ENCODE peak calls at places on chromosome 13, in six cellular contexts. One of them, this sample, is unnamed.

GRCh38 chr13:70087247-70087646 is 20.4 kb upstream of the ATXN8OS start:
- DNase-seq in H1: no peak
- DNase-seq in K562: no peak
- DNase-seq in HepG2: no peak
- DNase-seq in IMR-90: no peak
- DNase-seq in GM12878: no peak
- DNase-seq in this sample: no peak

GRCh38 chr13:97953376-97953970 is at the start of gene IPO5:
- DNase-seq in HepG2: no peak
- DNase-seq in H1: no peak
- DNase-seq in IMR-90: peak; percentile 73
- DNase-seq in K562: no peak
- DNase-seq in GM12878: no peak
- DNase-seq in this sample: no peak

GRCh38 chr13:72541674-72542073 is 185.8 kb downstream of the MZT1 start:
- DNase-seq in H1: no peak
- DNase-seq in IMR-90: no peak
- DNase-seq in K562: no peak
- DNase-seq in GM12878: no peak
- DNase-seq in HepG2: no peak
- DNase-seq in this sample: no peak

GRCh38 chr13:87120476-87120875 is 550.7 kb upstream of the SLITRK5 start:
- DNase-seq in HepG2: no peak
- DNase-seq in IMR-90: peak; percentile 44
- DNase-seq in GM12878: no peak
- DNase-seq in H1: no peak
- DNase-seq in K562: no peak
- DNase-seq in this sample: no peak

GRCh38 chr13:27053235-27053884 is 118.3 kb downstream of the USP12 start:
- DNase-seq in HepG2: no peak
- DNase-seq in GM12878: no peak
- DNase-seq in K562: peak; percentile 58
- DNase-seq in IMR-90: no peak
- DNase-seq in H1: no peak
- DNase-seq in this sample: no peak

GRCh38 chr13:94947392-94947791 is 235.0 kb upstream of the SOX21 start:
- DNase-seq in HepG2: no peak
- DNase-seq in K562: no peak
- DNase-seq in H1: no peak
- DNase-seq in IMR-90: no peak
- DNase-seq in GM12878: no peak
- DNase-seq in this sample: no peak

GRCh38 chr13:28819748-28820098 is 416 bp upstream of the MTUS2 start:
- DNase-seq in K562: peak; percentile 61
- DNase-seq in IMR-90: peak; percentile 32
- DNase-seq in H1: peak; percentile 92
- DNase-seq in GM12878: no peak
- DNase-seq in HepG2: peak; percentile 9
- DNase-seq in this sample: no peak

GRCh38 chr13:45339867-45340266 is 1.1 kb downstream of the TPT1 start:
- DNase-seq in K562: no peak
- DNase-seq in HepG2: no peak
- DNase-seq in H1: no peak
- DNase-seq in GM12878: no peak
- DNase-seq in IMR-90: no peak
- DNase-seq in this sample: no peak

GRCh38 chr13:56755181-56755580 is 385.5 kb upstream of the PRR20A start:
- DNase-seq in IMR-90: no peak
- DNase-seq in K562: no peak
- DNase-seq in H1: no peak
- DNase-seq in HepG2: no peak
- DNase-seq in GM12878: no peak
- DNase-seq in this sample: no peak

GRCh38 chr13:73341748-73342147 is 282.9 kb downstream of the KLF5 start:
- DNase-seq in GM12878: no peak
- DNase-seq in HepG2: no peak
- DNase-seq in H1: no peak
- DNase-seq in K562: no peak
- DNase-seq in IMR-90: peak; percentile 44
- DNase-seq in this sample: no peak

GRCh38 chr13:110319774-110320509 is 12.9 kb downstream of the COL4A2 start:
- DNase-seq in HepG2: no peak
- DNase-seq in K562: no peak
- DNase-seq in GM12878: no peak
- DNase-seq in IMR-90: peak; percentile 86
- DNase-seq in H1: no peak
- DNase-seq in this sample: peak; percentile 70

GRCh38 chr13:113852536-113853517 is 11.0 kb downstream of the GAS6 start:
- DNase-seq in H1: peak; percentile 39
- DNase-seq in HepG2: no peak
- DNase-seq in IMR-90: no peak
- DNase-seq in GM12878: no peak
- DNase-seq in K562: no peak
- DNase-seq in this sample: no peak

GRCh38 chr13:23671902-23672301 is 101.7 kb downstream of the TNFRSF19 start:
- DNase-seq in GM12878: no peak
- DNase-seq in K562: no peak
- DNase-seq in H1: no peak
- DNase-seq in IMR-90: peak; percentile 95
- DNase-seq in HepG2: no peak
- DNase-seq in this sample: no peak

GRCh38 chr13:36533806-36534205 is 101.5 kb downstream of the CCNA1 start:
- DNase-seq in IMR-90: no peak
- DNase-seq in H1: no peak
- DNase-seq in K562: no peak
- DNase-seq in GM12878: no peak
- DNase-seq in HepG2: no peak
- DNase-seq in this sample: no peak

GRCh38 chr13:87671031-87671823 is at the start of gene SLITRK5:
- DNase-seq in H1: peak; percentile 94
- DNase-seq in GM12878: no peak
- DNase-seq in HepG2: peak; percentile 3
- DNase-seq in IMR-90: peak; percentile 16
- DNase-seq in K562: peak; percentile 10
- DNase-seq in this sample: no peak

GRCh38 chr13:73224708-73225107 is 165.9 kb downstream of the KLF5 start:
- DNase-seq in K562: no peak
- DNase-seq in HepG2: no peak
- DNase-seq in H1: no peak
- DNase-seq in IMR-90: peak; percentile 30
- DNase-seq in GM12878: no peak
- DNase-seq in this sample: no peak

GRCh38 chr13:98821372-98822237 is 69.1 kb upstream of the SLC15A1 start:
- DNase-seq in GM12878: no peak
- DNase-seq in H1: no peak
- DNase-seq in HepG2: peak; percentile 51
- DNase-seq in IMR-90: no peak
- DNase-seq in K562: no peak
- DNase-seq in this sample: no peak

GRCh38 chr13:74040200-74040599 is 94.0 kb downstream of the KLF12 start:
- DNase-seq in GM12878: no peak
- DNase-seq in IMR-90: peak; percentile 31
- DNase-seq in H1: peak; percentile 81
- DNase-seq in K562: peak; percentile 14
- DNase-seq in HepG2: peak; percentile 49
- DNase-seq in this sample: peak; percentile 49

GRCh38 chr13:111590796-111591195 is 270.4 kb downstream of the TEX29 start:
- DNase-seq in K562: no peak
- DNase-seq in IMR-90: no peak
- DNase-seq in HepG2: no peak
- DNase-seq in H1: no peak
- DNase-seq in GM12878: no peak
- DNase-seq in this sample: no peak

GRCh38 chr13:74778946-74779345 is 644.7 kb upstream of the KLF12 start:
- DNase-seq in HepG2: no peak
- DNase-seq in GM12878: no peak
- DNase-seq in K562: no peak
- DNase-seq in IMR-90: peak; percentile 35
- DNase-seq in H1: no peak
- DNase-seq in this sample: no peak

GRCh38 chr13:50805805-50806204 is 37.7 kb downstream of the DLEU7 start:
- DNase-seq in H1: no peak
- DNase-seq in IMR-90: peak; percentile 1
- DNase-seq in K562: no peak
- DNase-seq in HepG2: peak; percentile 5
- DNase-seq in GM12878: no peak
- DNase-seq in this sample: peak; percentile 8

GRCh38 chr13:109010912-109011311 is 381.5 kb downstream of the MYO16 start:
- DNase-seq in H1: no peak
- DNase-seq in IMR-90: no peak
- DNase-seq in K562: no peak
- DNase-seq in GM12878: no peak
- DNase-seq in HepG2: no peak
- DNase-seq in this sample: no peak

GRCh38 chr13:99988469-99989375 is 7.1 kb downstream of the ZIC2 start:
- DNase-seq in IMR-90: no peak
- DNase-seq in H1: peak; percentile 75
- DNase-seq in K562: no peak
- DNase-seq in HepG2: no peak
- DNase-seq in GM12878: no peak
- DNase-seq in this sample: no peak
- TF ChIP-seq CEBPB in IMR-90: no peak
- TF ChIP-seq CEBPB in H1: no peak
- TF ChIP-seq CEBPB in K562: no peak
- TF ChIP-seq CEBPB in HepG2: no peak
- TF ChIP-seq CEBPB in GM12878: no peak
- TF ChIP-seq CEBPB in this sample: no peak

DNA sequence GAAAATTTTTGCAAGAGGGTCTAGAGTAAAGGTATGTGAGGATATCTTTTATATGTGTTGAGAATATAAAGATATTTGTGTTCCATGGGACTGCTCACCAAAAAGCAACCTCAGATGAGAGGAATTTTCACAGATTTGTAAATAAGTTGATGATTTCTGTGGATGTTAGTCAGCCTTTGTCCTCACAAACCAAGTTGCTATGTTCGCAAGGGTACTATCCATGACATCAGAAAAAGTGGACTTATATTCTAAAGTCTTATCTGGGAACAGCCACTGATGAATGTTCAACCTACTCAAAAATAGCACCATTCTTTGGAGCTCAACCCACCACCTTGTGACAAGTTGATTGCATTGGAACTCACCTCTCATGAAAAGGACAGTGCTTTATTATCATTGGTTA is 138.6 kb downstream of the PCDH20 start:
- DNase-seq in IMR-90: no peak
- DNase-seq in K562: no peak
- DNase-seq in HepG2: no peak
- DNase-seq in H1: no peak
- DNase-seq in GM12878: no peak
- DNase-seq in this sample: no peak
- H2AFZ ChIP-seq in IMR-90: no peak overlapping the region
- H2AFZ ChIP-seq in K562: no peak overlapping the region
- H2AFZ ChIP-seq in HepG2: no peak overlapping the region
- H2AFZ ChIP-seq in H1: no peak overlapping the region
- H2AFZ ChIP-seq in GM12878: no peak overlapping the region
- H2AFZ ChIP-seq in this sample: no peak overlapping the region

GRCh38 chr13:38670627-38671026 is 16.2 kb upstream of the FREM2 start:
- DNase-seq in IMR-90: peak; percentile 2
- DNase-seq in HepG2: no peak
- DNase-seq in GM12878: no peak
- DNase-seq in K562: no peak
- DNase-seq in H1: no peak
- DNase-seq in this sample: no peak
- TF ChIP-seq CEBPB in IMR-90: no peak
- TF ChIP-seq CEBPB in HepG2: no peak
- TF ChIP-seq CEBPB in GM12878: no peak
- TF ChIP-seq CEBPB in K562: no peak
- TF ChIP-seq CEBPB in H1: no peak
- TF ChIP-seq CEBPB in this sample: no peak

GRCh38 chr13:102395174-102395573 is 6.7 kb downstream of the FGF14 start:
- DNase-seq in IMR-90: no peak
- DNase-seq in GM12878: no peak
- DNase-seq in H1: no peak
- DNase-seq in HepG2: no peak
- DNase-seq in K562: no peak
- DNase-seq in this sample: no peak
- H2AFZ ChIP-seq in IMR-90: no peak overlapping the region
- H2AFZ ChIP-seq in GM12878: peak overlapping the region; percentile 99
- H2AFZ ChIP-seq in H1: peak overlapping the region; percentile 48
- H2AFZ ChIP-seq in HepG2: no peak overlapping the region
- H2AFZ ChIP-seq in K562: peak overlapping the region; percentile 84
- H2AFZ ChIP-seq in this sample: no peak overlapping the region

DNA sequence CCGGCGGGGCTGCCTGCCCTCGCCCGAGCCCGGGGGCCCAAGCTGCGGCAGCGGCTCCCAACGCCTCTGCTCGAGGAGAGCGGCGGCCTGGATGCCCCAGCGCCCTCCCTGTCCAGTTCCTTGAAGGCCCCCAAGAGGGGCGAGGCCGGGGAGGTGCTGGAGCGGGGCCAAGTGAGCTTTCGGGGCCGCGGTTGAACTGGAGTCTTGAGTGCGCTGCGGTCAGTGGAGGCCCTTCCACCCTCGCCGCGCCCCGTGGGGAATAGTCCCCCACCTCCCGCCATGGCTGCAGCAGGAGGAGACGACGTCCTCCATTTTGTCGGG is 529 bp upstream of the ZMYM5 start:
- DNase-seq in GM12878: no peak
- DNase-seq in IMR-90: no peak
- DNase-seq in H1: no peak
- DNase-seq in K562: peak; percentile 77
- DNase-seq in HepG2: no peak
- DNase-seq in this sample: no peak
- TF ChIP-seq CEBPB in GM12878: no peak
- TF ChIP-seq CEBPB in IMR-90: no peak
- TF ChIP-seq CEBPB in H1: no peak
- TF ChIP-seq CEBPB in K562: no peak
- TF ChIP-seq CEBPB in HepG2: no peak
- TF ChIP-seq CEBPB in this sample: no peak

GRCh38 chr13:33125821-33126570 is 109.8 kb downstream of the KL start:
- DNase-seq in K562: peak; percentile 1
- DNase-seq in IMR-90: peak; percentile 97
- DNase-seq in H1: no peak
- DNase-seq in GM12878: no peak
- DNase-seq in HepG2: peak; percentile 99
- DNase-seq in this sample: peak; percentile 87
- H2AFZ ChIP-seq in K562: no peak overlapping the region
- H2AFZ ChIP-seq in IMR-90: peak overlapping the region; percentile 5
- H2AFZ ChIP-seq in H1: no peak overlapping the region
- H2AFZ ChIP-seq in GM12878: no peak overlapping the region
- H2AFZ ChIP-seq in HepG2: no peak overlapping the region
- H2AFZ ChIP-seq in this sample: no peak overlapping the region

This sample was measured in HCT116.